ENCODE peak calls at places on chromosomes 16 and 17, in five cellular contexts. R is activated naive CD8-positive, alpha-beta T cell treated with anti-CD3 and anti-CD28 coated beads for 36 hours; A is mesothelial cell of epicardium; J is activated CD4-positive, CD25-positive, alpha-beta regulatory T cell; S is pancreas. E is an unnamed sample.

GRCh38 chr17:42053701-42054100 is 3.3 kb upstream of the C17orf113 start:
- DNase-seq in J (no peak), R (no peak), S (no peak), A (no peak), E (no peak)

GRCh38 chr17:78421534-78422266 is 43.3 kb downstream of the PGS1 start:
- DNase-seq in A (peak), R (peak), S (peak), J (peak), E (peak)

GRCh38 chr17:78111727-78112507 is 16.6 kb downstream of the TMC6 start:
- DNase-seq in J (no peak), A (no peak), R (no peak), S (no peak), E (no peak)

GRCh38 chr16:55328611-55329569 is 4.9 kb downstream of the IRX6 start:
- DNase-seq in J (no peak), R (no peak), A (no peak), S (no peak), E (no peak)

GRCh38 chr17:79818026-79818758 is 21.0 kb downstream of the CBX4 start:
- DNase-seq in A (no peak), R (no peak), S (no peak), J (no peak), E (no peak)

GRCh38 chr16:88007321-88007731 is 56.1 kb downstream of the BANP start:
- DNase-seq in R (no peak), J (no peak), S (no peak), A (no peak), E (peak)

GRCh38 chr16:89286096-89286495 is 68.6 kb downstream of the ZNF778 start:
- DNase-seq in S (no peak), J (no peak), R (no peak), A (no peak), E (no peak)

GRCh38 chr16:30359871-30360170 is 4.7 kb upstream of the CD2BP2 start:
- DNase-seq in R (no peak), S (no peak), J (no peak), A (no peak), E (no peak)

GRCh38 chr16:50646345-50646744 is 34.8 kb downstream of the SNX20 start:
- DNase-seq in J (no peak), S (no peak), A (no peak), R (no peak), E (no peak)

GRCh38 chr17:62093188-62094155 is 28.4 kb upstream of the MED13 start:
- DNase-seq in A (no peak), J (no peak), R (no peak), S (no peak), E (no peak)

GRCh38 chr16:51048544-51048943 is 102.5 kb downstream of the SALL1 start:
- DNase-seq in J (no peak), R (no peak), S (no peak), A (no peak), E (no peak)

GRCh38 chr16:86578499-86579267 is at the start of gene FOXL1:
- DNase-seq in R (no peak), A (no peak), S (no peak), J (no peak), E (no peak)

GRCh38 chr17:51508048-51508447 is 247.7 kb downstream of the UTP18 start:
- DNase-seq in R (no peak), A (no peak), J (no peak), S (no peak), E (peak)

GRCh38 chr17:28101919-28102318 is 59.4 kb downstream of the NLK start:
- DNase-seq in R (no peak), J (no peak), A (no peak), S (no peak), E (no peak)

GRCh38 chr17:32275060-32276042 is 9.7 kb downstream of the RHBDL3 start:
- DNase-seq in J (no peak), A (no peak), S (no peak), R (no peak), E (no peak)

GRCh38 chr16:23554536-23554935 is 2.6 kb downstream of the EARS2 start:
- DNase-seq in S (no peak), R (no peak), A (no peak), J (no peak), E (no peak)

GRCh38 chr17:77602062-77602746 is 356.3 kb upstream of the TNRC6C start:
- DNase-seq in J (no peak), R (no peak), A (no peak), S (no peak), E (no peak)

GRCh38 chr17:17523001-17523713 is 27.0 kb upstream of the RASD1 start:
- DNase-seq in A (no peak), S (peak), J (no peak), R (no peak), E (no peak)

GRCh38 chr16:81696136-81696958 is 82.7 kb upstream of the PLCG2 start:
- DNase-seq in S (no peak), R (no peak), A (no peak), J (no peak), E (no peak)

GRCh38 chr17:40554646-40555295 is 10.5 kb downstream of the CCR7 start:
- DNase-seq in S (no peak), J (no peak), A (peak), R (no peak), E (no peak)

E was measured in dorsolateral prefrontal cortex.